ENCODE peak calls at places on chromosomes 2 and 18, in eight cellular contexts. R, M, O, W, X, P, N and L are unnamed samples.
A peak's percentile ranks its signal among the peaks of the same experiment; 100 is the strongest.

GRCh38 chr2:166765141-166765540 is 123.1 kb upstream of the XIRP2 start:
- DNase-seq in W (no peak), X (no peak), N (no peak), R (no peak), P (no peak), M (no peak), O (no peak), L (no peak)

GRCh38 chr2:218710334-218710686 is 325 bp upstream of the TTLL4 start:
- DNase-seq in X (no peak), N (no peak), R (no peak), O (no peak), M (no peak), P (no peak), W (no peak), L (no peak)

GRCh38 chr2:96538487-96539214 is 2.1 kb downstream of the ARID5A start:
- DNase-seq in N (no peak), R (peak; percentile 86), O (peak; percentile 97), X (peak; percentile 80), M (peak; percentile 81), W (no peak), P (no peak), L (peak; percentile 81)

GRCh38 chr2:105873721-105874120 is 129.0 kb downstream of the NCK2 start:
- DNase-seq in O (no peak), R (no peak), N (peak; percentile 40), M (no peak), X (no peak), P (no peak), W (no peak), L (no peak)

GRCh38 chr18:28269750-28270149 is 92.8 kb upstream of the CDH2 start:
- DNase-seq in N (no peak), X (no peak), W (no peak), P (no peak), O (no peak), M (no peak), R (no peak), L (no peak)

GRCh38 chr2:71685941-71686611 is 232.7 kb downstream of the DYSF start:
- DNase-seq in W (no peak), P (no peak), M (no peak), R (peak; percentile 26), X (no peak), O (peak; percentile 63), N (no peak), L (no peak)

GRCh38 chr2:236659758-236660150 is 90.1 kb downstream of the ACKR3 start:
- DNase-seq in M (no peak), O (no peak), R (peak; percentile 88), X (no peak), W (no peak), N (no peak), P (peak; percentile 28), L (peak; percentile 65)

GRCh38 chr2:16725549-16725948 is 59.9 kb upstream of the CYRIA start:
- DNase-seq in N (no peak), R (no peak), P (no peak), W (no peak), O (no peak), X (no peak), M (no peak), L (no peak)

GRCh38 chr18:13183359-13183758 is 35.2 kb upstream of the LDLRAD4 start:
- DNase-seq in X (no peak), P (no peak), M (no peak), N (no peak), R (no peak), O (no peak), W (no peak), L (no peak)

GRCh38 chr2:237774811-237775553 is 23.6 kb upstream of the RBM44 start:
- DNase-seq in W (peak; percentile 56), N (peak; percentile 58), M (peak; percentile 41), X (peak; percentile 83), R (no peak), O (no peak), P (no peak), L (no peak)

GRCh38 chr2:186031229-186031628 is 292.6 kb downstream of the FSIP2 start:
- DNase-seq in X (no peak), R (no peak), M (no peak), O (no peak), W (no peak), N (no peak), P (no peak), L (no peak)

GRCh38 chr2:170886391-170886790 is 42.7 kb upstream of the GORASP2 start:
- DNase-seq in M (no peak), X (no peak), O (no peak), N (no peak), P (no peak), W (no peak), R (no peak), L (no peak)

GRCh38 chr2:233242231-233242917 is 9.1 kb upstream of the ATG16L1 start:
- DNase-seq in R (no peak), M (no peak), P (no peak), X (no peak), W (no peak), O (no peak), N (no peak), L (no peak)

GRCh38 chr2:150027164-150027563 is 439.6 kb upstream of the MMADHC start:
- DNase-seq in P (no peak), W (no peak), O (no peak), R (no peak), X (no peak), M (no peak), N (no peak), L (no peak)

GRCh38 chr2:47510745-47511144 is 107.8 kb downstream of the MSH2 start:
- DNase-seq in N (no peak), X (no peak), M (no peak), R (no peak), P (no peak), W (no peak), O (no peak), L (no peak)

GRCh38 chr2:239540174-239540573 is 139.4 kb upstream of the HDAC4 start:
- DNase-seq in O (peak; percentile 23), X (peak; percentile 13), N (no peak), P (no peak), M (no peak), R (peak; percentile 33), W (no peak), L (no peak)

GRCh38 chr2:99079226-99079625 is 62.3 kb upstream of the C2orf15 start:
- DNase-seq in P (no peak), R (no peak), M (no peak), N (no peak), X (no peak), W (no peak), O (no peak), L (no peak)

GRCh38 chr2:127679680-127680361 is 4.5 kb upstream of the LIMS2 start:
- DNase-seq in N (no peak), M (no peak), R (peak; percentile 64), O (no peak), W (no peak), P (no peak), X (no peak), L (peak; percentile 51)

GRCh38 chr18:11808001-11808855 is 43.0 kb upstream of the CHMP1B start:
- DNase-seq in O (no peak), W (peak; percentile 52), X (no peak), P (no peak), R (no peak), N (peak; percentile 71), M (no peak), L (no peak)

GRCh38 chr2:227655454-227655853 is 11.2 kb upstream of the SCYGR5 start:
- DNase-seq in R (no peak), M (no peak), P (no peak), W (peak; percentile 19), N (peak; percentile 96), O (no peak), X (no peak), L (no peak)

DNA sequence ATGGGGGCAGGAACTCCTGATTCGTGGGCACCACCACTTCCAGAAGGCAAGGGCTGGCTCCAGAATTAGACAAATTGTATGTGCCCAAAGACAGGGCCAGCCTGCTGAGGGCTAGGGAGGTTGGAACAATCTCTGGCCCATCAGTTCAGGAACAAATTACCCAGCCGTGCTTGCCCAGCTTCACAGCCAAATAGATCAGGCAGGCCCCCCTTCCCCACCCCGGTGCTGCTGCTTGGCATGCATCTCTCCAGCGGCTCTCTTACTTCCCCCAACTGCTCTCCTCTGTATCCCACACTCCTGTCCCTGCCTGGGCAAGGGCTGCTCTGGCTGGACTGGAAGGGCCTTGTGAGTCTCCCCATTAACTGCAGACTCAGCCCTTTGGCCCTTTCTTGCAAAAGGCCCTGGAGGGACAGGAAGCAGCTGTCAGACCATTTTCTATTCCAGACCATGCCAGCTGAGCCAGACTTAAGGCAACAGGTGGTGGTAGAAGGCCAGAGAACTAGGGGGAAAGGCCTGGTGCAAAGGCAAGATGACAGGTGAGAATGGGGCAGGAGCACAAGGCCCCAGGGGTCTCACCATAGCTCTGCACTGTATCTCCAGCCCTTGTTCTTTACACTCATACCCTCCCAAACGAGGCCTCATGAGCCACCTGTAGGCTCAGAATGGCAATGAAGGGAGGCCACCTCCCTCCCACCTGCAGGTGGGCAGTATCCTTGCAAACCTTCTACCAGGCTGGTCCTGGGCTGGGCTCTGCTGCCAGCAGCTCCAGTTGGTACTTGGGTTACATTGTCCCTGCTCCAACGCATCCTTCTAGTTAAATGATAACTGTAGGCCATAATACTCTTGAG is 30.7 kb upstream of the ACAA2 start:
- DNase-seq in P (peak; percentile 84), R (no peak), M (no peak), O (peak; percentile 59), N (no peak), X (no peak), W (no peak), L (no peak)
- H3K4me1 ChIP-seq in P (peaks cover 10% of the 10 kb centered on the region), R (no peaks in the 10 kb centered on the region), M (peaks cover 26% of the 10 kb centered on the region), O (no peaks in the 10 kb centered on the region), N (peaks cover 16% of the 10 kb centered on the region), X (peaks cover 7% of the 10 kb centered on the region), W (peaks cover 7% of the 10 kb centered on the region), L (no peaks in the 10 kb centered on the region)

DNA sequence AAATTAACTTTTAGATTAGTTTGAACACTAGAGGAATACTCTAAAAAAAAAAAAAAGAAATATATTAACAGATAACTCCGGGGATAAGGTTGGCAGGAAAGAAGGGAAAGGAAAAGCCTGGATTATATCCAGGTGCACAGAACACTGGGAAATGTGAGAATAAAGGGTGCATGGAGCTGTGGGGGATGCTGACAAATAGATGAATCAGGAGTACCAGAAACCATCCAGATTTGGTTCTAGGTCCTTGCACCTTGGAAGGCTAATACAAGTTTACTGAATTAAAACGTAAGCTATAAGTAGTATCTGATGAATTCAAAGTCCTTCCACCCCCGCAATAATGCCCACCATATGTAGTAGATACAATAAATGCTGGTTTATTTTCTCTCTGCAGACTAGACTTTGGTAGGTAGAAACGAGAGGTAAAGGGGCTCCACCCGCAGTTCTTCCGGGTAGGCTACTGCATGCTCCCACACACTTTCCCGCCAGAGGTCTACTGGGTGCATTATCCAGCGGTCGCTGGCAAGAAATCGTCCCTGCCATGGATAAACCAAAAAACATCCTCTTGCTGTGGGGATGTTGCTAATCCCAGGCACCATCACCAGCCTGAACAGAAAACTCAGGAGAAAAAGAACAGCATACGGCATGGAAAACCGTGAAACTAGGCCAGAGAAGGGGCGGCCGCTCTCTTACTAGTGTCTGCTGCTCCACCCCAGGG is 1.6 kb downstream of the CNRIP1 start:
- DNase-seq in W (no peak), R (no peak), O (no peak), P (no peak), N (no peak), M (no peak), X (no peak), L (peak; percentile 20)
- TF ChIP-seq POLR2A in W (no peak), R (no peak), O (no peak), P (no peak), N (no peak), M (no peak), X (no peak), L (no peak)

GRCh38 chr2:42289222-42289621 is 71.8 kb downstream of the COX7A2L start:
- DNase-seq in M (no peak), P (no peak), W (no peak), O (no peak), X (no peak), N (no peak), R (no peak), L (no peak)
- TF ChIP-seq CTCF in M (no peak), P (no peak), W (no peak), O (no peak), X (no peak), N (no peak), R (no peak), L (no peak)

GRCh38 chr2:88543541-88544057 is 83.7 kb downstream of the EIF2AK3 start:
- DNase-seq in P (no peak), R (no peak), W (no peak), M (no peak), O (no peak), X (no peak), N (no peak), L (no peak)
- H3K4me1 ChIP-seq in P (no peaks in the 10 kb centered on the region), R (no peaks in the 10 kb centered on the region), W (no peaks in the 10 kb centered on the region), M (no peaks in the 10 kb centered on the region), O (no peaks in the 10 kb centered on the region), X (no peaks in the 10 kb centered on the region), N (no peaks in the 10 kb centered on the region), L (no peaks in the 10 kb centered on the region)